ENCODE peak calls at places on chromosomes 11 and 22, in five cellular contexts. A is right lobe of liver, F is NB4, O is A549, P is mucosa of descending colon. U is an unnamed sample.

GRCh38 chr11:122209619-122210377 is 93.8 kb upstream of the BLID start:
- DNase-seq in O (peak; percentile 39), P (peak; percentile 38), A (peak; percentile 21), F (peak; percentile 67), U (peak; percentile 88)

GRCh38 chr11:105265859-105266258 is 126.3 kb upstream of the CARD18 start:
- DNase-seq in O (no peak), P (no peak), F (no peak), A (no peak), U (no peak)

GRCh38 chr11:73755670-73756069 is 5.2 kb downstream of the RAB6A start:
- DNase-seq in A (no peak), O (no peak), F (no peak), P (no peak), U (no peak)

GRCh38 chr22:45885171-45885840 is 91.7 kb downstream of the WNT7B start:
- DNase-seq in O (no peak), F (no peak), P (no peak), A (peak; percentile 9), U (no peak)

GRCh38 chr11:64976651-64977050 is 4.7 kb upstream of the MAJIN start:
- DNase-seq in P (no peak), O (no peak), F (no peak), A (no peak), U (no peak)

GRCh38 chr22:45424241-45424731 is 10.8 kb downstream of the RIBC2 start:
- DNase-seq in O (no peak), F (peak; percentile 94), P (no peak), A (no peak), U (no peak)

GRCh38 chr11:83019888-83020579 is 51.7 kb downstream of the RAB30 start:
- DNase-seq in A (no peak), P (peak; percentile 44), F (no peak), O (no peak), U (no peak)

GRCh38 chr11:44755553-44756505 is 29.1 kb downstream of the TSPAN18 start:
- DNase-seq in F (no peak), A (no peak), O (no peak), P (no peak), U (no peak)

GRCh38 chr22:29342577-29343312 is 27.2 kb upstream of the RASL10A start:
- DNase-seq in P (no peak), F (peak; percentile 24), O (no peak), A (no peak), U (no peak)

GRCh38 chr11:85495918-85496317 is 131.2 kb downstream of the DLG2 start:
- DNase-seq in F (no peak), P (no peak), O (no peak), A (no peak), U (no peak)

GRCh38 chr22:18112440-18112839 is 1.8 kb downstream of the TUBA8 start:
- DNase-seq in O (no peak), P (no peak), F (peak; percentile 25), A (no peak), U (no peak)

GRCh38 chr11:8905528-8906165 is 5.3 kb upstream of the AKIP1 start:
- DNase-seq in A (no peak), P (no peak), O (peak; percentile 56), F (peak; percentile 45), U (peak; percentile 89)

GRCh38 chr22:43983808-43984207 is 28.6 kb downstream of the SAMM50 start:
- DNase-seq in P (no peak), O (no peak), A (no peak), F (no peak), U (no peak)

GRCh38 chr22:17754233-17754925 is 19.9 kb downstream of the BID start:
- DNase-seq in F (peak; percentile 41), O (peak; percentile 28), A (peak; percentile 39), P (no peak), U (no peak)

GRCh38 chr11:10742460-10743208 is 8.4 kb upstream of the CTR9 start:
- DNase-seq in P (peak; percentile 60), O (no peak), A (no peak), F (peak; percentile 73), U (peak; percentile 91)

GRCh38 chr11:72349053-72349452 is 85.3 kb downstream of the CLPB start:
- DNase-seq in O (no peak), F (no peak), P (no peak), A (no peak), U (no peak)

GRCh38 chr22:41302016-41302767 is 867 bp downstream of the ZC3H7B start:
- DNase-seq in F (peak; percentile 28), P (peak; percentile 15), O (no peak), A (peak; percentile 26), U (no peak)

GRCh38 chr11:101158119-101158518 is 28.5 kb upstream of the PGR start:
- DNase-seq in O (no peak), F (no peak), A (no peak), P (no peak), U (no peak)

GRCh38 chr11:62850911-62851806 is 11.8 kb upstream of the WDR74 start:
- DNase-seq in A (no peak), O (peak; percentile 51), P (no peak), F (peak; percentile 64), U (no peak)

GRCh38 chr11:70270877-70271634 is 566 bp downstream of the PPFIA1 start:
- DNase-seq in P (peak; percentile 49), A (peak; percentile 51), F (peak; percentile 58), O (no peak), U (peak; percentile 75)

GRCh38 chr11:69144719-69145365 is 10.9 kb upstream of the SMIM38 start:
- DNase-seq in A (no peak), P (no peak), F (no peak), O (no peak), U (peak; percentile 35)
- TF ChIP-seq CTCF in A (no peak), P (no peak), F (no peak), O (no peak), U (no peak)

DNA sequence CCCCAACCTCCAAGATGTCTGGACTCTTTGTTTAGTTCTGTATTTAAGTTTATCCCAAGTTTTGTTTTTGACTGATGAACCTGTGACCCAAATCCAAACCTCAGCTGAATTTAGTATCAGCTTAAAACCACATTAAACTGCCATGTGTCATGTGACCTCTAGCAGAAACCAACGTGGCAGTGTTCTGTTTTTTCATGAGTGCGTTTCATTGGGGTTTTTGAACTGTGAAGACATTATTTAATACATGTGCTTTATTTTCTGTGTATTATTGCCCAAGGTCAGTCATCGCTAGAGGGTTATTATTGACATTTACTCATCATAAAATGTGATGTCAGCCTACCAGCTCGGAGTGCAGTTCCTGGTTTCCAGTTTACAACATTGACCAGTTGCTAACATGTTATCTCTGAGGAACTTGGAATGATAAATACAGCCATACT is 1.8 kb downstream of the TLCD5 start:
- DNase-seq in F (no peak), A (no peak), O (peak; percentile 35), P (no peak), U (peak; percentile 80)
- H3K4me3 ChIP-seq in F (no peak overlapping the region), A (no peak overlapping the region), O (no peak overlapping the region), P (no peak overlapping the region), U (peak overlapping the region; percentile 25)

DNA sequence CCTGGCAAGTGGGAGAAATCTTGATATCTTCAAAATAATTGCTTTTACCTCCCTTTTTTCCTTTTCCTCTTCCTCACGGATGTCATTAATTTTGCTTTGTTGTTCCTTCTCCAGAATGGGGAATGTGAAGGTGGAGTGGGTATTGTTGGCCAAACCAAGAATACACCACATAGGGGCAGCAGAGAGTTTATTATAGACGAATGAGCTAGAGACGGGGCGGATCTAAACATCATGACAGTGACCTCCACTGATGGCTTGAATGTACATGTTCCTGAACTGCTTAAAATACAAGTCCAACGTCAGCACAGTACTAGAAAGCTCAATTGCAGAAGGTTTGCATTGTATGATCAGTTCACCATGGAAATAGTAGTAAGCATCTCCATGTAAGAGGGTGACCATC is 122.3 kb upstream of the SNX19 start:
- DNase-seq in A (no peak), P (no peak), O (peak; percentile 15), F (peak; percentile 42), U (no peak)
- TF ChIP-seq CTCF in A (no peak), P (no peak), O (no peak), F (peak; percentile 31), U (peak; percentile 41)

GRCh38 chr22:21449531-21450319 is 17.5 kb upstream of the TMEM191C start:
- DNase-seq in A (no peak), F (no peak), O (no peak), P (no peak), U (peak; percentile 51)
- H3K4me3 ChIP-seq in A (no peak overlapping the region), F (no peak overlapping the region), O (no peak overlapping the region), P (no peak overlapping the region), U (no peak overlapping the region)

DNA sequence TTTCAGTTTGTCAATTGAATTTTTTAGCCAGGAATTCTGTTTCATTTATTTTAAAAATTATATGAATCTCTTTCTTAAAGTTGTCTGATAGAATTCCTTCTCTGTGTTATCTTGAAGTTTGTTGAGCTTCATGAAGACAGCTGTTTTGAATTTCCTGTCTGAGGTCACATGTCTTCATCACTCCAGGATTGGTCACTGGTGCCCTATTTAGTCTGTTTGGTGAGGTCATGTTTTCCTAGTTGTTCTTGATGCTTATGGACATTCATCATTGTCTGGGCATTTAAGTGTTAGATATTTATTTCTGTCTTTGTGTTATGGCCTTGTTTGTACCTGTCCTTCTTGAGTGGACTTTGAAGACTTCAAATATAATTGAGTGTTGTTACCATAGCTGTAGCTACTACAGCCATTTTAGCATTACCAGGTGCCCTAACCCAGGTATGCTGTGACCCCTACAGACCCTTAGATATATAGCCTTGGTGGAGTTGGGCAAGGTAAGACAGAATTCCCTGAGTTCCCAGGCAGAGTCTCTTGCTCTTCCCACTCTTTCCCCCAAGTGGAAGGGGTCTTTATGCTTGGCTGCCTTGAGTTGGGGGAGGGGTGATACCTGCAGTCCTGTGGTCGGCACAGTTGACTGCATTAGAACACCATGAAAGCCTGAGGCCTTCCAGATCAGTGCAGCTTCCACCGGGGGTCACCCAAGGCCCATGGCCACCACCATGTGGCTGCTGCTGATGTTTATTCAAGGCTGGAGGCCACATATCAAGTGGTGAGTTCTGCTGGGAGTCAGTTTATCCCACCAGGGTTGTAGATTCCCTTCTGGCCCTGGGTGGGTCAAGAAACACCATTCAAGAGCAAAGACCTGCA is 229.6 kb downstream of the DYNC2H1 start:
- DNase-seq in F (peak; percentile 6), O (peak; percentile 9), P (no peak), A (no peak), U (peak; percentile 11)
- TF ChIP-seq CTCF in F (no peak), O (no peak), P (no peak), A (no peak), U (peak; percentile 36)

DNA sequence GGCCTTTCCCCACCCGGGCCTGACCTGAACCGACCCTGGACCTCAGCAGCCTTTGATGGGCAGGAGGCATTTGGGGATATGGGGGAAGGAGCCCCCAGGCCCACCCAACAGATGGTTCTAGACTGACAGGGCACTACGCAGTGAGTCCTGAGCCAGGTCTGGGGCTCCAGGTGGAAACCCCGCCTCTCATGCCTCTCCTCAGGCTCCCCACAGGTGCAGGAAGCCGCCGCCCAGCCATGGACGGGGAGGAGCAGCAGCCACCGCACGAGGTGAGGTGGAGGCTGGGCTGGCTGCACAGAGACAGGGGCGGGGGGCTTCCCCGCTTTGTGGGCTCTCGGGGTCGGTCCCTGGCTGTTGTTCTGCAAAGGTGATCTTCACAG is 7.1 kb downstream of the TRABD start:
- DNase-seq in P (no peak), A (no peak), F (no peak), O (no peak), U (no peak)
- H3K4me3 ChIP-seq in P (no peak overlapping the region), A (no peak overlapping the region), F (no peak overlapping the region), O (no peak overlapping the region), U (no peak overlapping the region)

DNA sequence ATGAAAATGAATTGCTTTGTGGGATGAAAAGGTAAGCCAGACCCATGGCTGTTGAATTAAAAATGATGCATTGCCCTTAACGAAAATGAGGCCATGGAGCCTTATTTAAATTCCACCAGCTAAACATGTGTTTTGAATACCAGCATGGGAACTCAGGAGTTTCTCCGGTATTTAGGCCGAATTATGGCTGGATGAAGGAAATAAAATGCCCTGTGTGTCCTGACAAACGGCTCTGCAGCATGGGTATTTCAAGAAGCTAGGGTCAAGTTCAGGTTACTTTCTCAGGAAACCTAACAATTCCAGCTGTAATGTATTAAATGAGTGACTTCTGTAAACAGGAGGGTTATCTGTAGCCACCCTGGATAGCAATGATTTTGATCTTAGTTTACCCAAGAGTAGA is 38.3 kb downstream of the AMOTL1 start:
- DNase-seq in A (no peak), O (no peak), F (no peak), P (no peak), U (peak; percentile 73)
- TF ChIP-seq CTCF in A (no peak), O (no peak), F (no peak), P (no peak), U (no peak)